ENCODE peak calls at places on chromosome 18, in eight cellular contexts. One of them, this sample, is unnamed.

GRCh38 chr18:36294031-36294430 is 3.5 kb upstream of the FHOD3 start:
- DNase-seq in body of pancreas: no peak
- DNase-seq in tibial nerve: no peak
- DNase-seq in testis: no peak
- DNase-seq in HCT116: no peak
- DNase-seq in endothelial cell of umbilical vein: no peak
- DNase-seq in A549: no peak
- DNase-seq in heart left ventricle: no peak
- DNase-seq in this sample: no peak

GRCh38 chr18:378039-378438 is 110.2 kb upstream of the THOC1 start:
- DNase-seq in body of pancreas: peak; percentile 33
- DNase-seq in tibial nerve: no peak
- DNase-seq in testis: no peak
- DNase-seq in endothelial cell of umbilical vein: peak; percentile 24
- DNase-seq in HCT116: no peak
- DNase-seq in heart left ventricle: no peak
- DNase-seq in A549: no peak
- DNase-seq in this sample: no peak

GRCh38 chr18:9851511-9851910 is 34.3 kb upstream of the TXNDC2 start:
- DNase-seq in HCT116: no peak
- DNase-seq in tibial nerve: no peak
- DNase-seq in heart left ventricle: no peak
- DNase-seq in testis: no peak
- DNase-seq in A549: no peak
- DNase-seq in endothelial cell of umbilical vein: no peak
- DNase-seq in body of pancreas: no peak
- DNase-seq in this sample: no peak

GRCh38 chr18:11163668-11164067 is 14.3 kb upstream of the PIEZO2 start:
- DNase-seq in HCT116: no peak
- DNase-seq in A549: peak; percentile 18
- DNase-seq in body of pancreas: peak; percentile 33
- DNase-seq in endothelial cell of umbilical vein: peak; percentile 36
- DNase-seq in testis: peak; percentile 44
- DNase-seq in heart left ventricle: peak; percentile 69
- DNase-seq in tibial nerve: no peak
- DNase-seq in this sample: no peak

GRCh38 chr18:36828630-36829361 is at the start of the genes KIAA1328 and TPGS2:
- DNase-seq in HCT116: peak; percentile 61
- DNase-seq in body of pancreas: peak; percentile 81
- DNase-seq in tibial nerve: peak; percentile 68
- DNase-seq in testis: peak; percentile 89
- DNase-seq in endothelial cell of umbilical vein: peak; percentile 91
- DNase-seq in heart left ventricle: peak; percentile 94
- DNase-seq in A549: peak; percentile 71
- DNase-seq in this sample: peak; percentile 80

GRCh38 chr18:49582579-49582978 is 20.7 kb downstream of the LIPG start:
- DNase-seq in endothelial cell of umbilical vein: no peak
- DNase-seq in testis: no peak
- DNase-seq in heart left ventricle: no peak
- DNase-seq in A549: no peak
- DNase-seq in HCT116: no peak
- DNase-seq in tibial nerve: no peak
- DNase-seq in body of pancreas: no peak
- DNase-seq in this sample: no peak

GRCh38 chr18:66728951-66729350 is 125.1 kb upstream of the CDH19 start:
- DNase-seq in A549: no peak
- DNase-seq in endothelial cell of umbilical vein: no peak
- DNase-seq in tibial nerve: no peak
- DNase-seq in HCT116: no peak
- DNase-seq in body of pancreas: no peak
- DNase-seq in testis: no peak
- DNase-seq in heart left ventricle: no peak
- DNase-seq in this sample: no peak

GRCh38 chr18:72833471-72833870 is 34.3 kb downstream of the NETO1 start:
- DNase-seq in testis: no peak
- DNase-seq in tibial nerve: no peak
- DNase-seq in HCT116: no peak
- DNase-seq in endothelial cell of umbilical vein: no peak
- DNase-seq in A549: no peak
- DNase-seq in heart left ventricle: no peak
- DNase-seq in body of pancreas: no peak
- DNase-seq in this sample: no peak

GRCh38 chr18:45664824-45665763 is 49.8 kb downstream of the SLC14A2 start:
- DNase-seq in HCT116: peak; percentile 37
- DNase-seq in testis: peak; percentile 79
- DNase-seq in A549: peak; percentile 51
- DNase-seq in endothelial cell of umbilical vein: peak; percentile 65
- DNase-seq in tibial nerve: peak; percentile 85
- DNase-seq in body of pancreas: peak; percentile 53
- DNase-seq in heart left ventricle: no peak
- DNase-seq in this sample: peak; percentile 47

GRCh38 chr18:49697049-49697448 is 116.3 kb downstream of the ACAA2 start:
- DNase-seq in HCT116: no peak
- DNase-seq in A549: no peak
- DNase-seq in heart left ventricle: no peak
- DNase-seq in body of pancreas: no peak
- DNase-seq in testis: no peak
- DNase-seq in tibial nerve: no peak
- DNase-seq in endothelial cell of umbilical vein: no peak
- DNase-seq in this sample: no peak

DNA sequence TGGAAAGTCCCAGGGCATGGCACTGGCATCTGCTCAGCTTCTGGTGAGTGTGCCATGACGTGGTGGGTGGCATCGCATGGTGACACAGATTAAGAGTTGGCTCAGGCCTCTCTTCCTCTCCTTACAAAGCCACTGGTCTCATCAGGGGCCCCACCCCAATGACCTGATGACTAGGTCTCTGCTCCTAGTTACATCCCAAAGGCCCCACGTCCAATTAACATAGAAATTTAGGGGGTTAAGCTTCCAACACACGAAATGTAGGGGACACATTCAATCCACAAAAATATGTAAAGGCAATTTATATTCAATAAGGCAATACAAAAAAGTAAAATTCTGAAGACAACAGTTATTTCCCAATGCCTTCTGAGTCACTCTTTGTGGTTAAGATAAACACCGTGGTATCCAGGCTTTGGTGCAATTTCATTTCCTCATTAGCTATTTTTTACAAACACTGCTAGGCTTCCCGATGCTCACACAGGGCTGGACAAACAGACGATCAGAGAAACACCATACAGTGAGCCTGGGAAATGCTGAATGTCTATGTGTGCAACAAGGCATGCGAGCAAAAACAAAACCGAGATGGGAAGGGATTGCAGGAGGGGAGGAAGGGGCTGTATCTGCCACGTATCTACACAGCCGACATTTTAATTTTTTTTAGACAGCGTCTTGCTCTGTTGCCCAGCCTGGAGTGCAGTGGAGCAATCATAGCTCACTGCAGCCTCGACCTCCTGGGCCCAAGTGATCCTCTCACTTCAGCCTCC is 67.2 kb downstream of the MBP start:
- DNase-seq in A549: peak; percentile 41
- DNase-seq in body of pancreas: no peak
- DNase-seq in testis: peak; percentile 41
- DNase-seq in HCT116: peak; percentile 82
- DNase-seq in heart left ventricle: no peak
- DNase-seq in tibial nerve: peak; percentile 61
- DNase-seq in endothelial cell of umbilical vein: peak; percentile 59
- DNase-seq in this sample: no peak
- TF ChIP-seq POLR2A in A549: no peak
- TF ChIP-seq POLR2A in body of pancreas: peak; percentile 25
- TF ChIP-seq POLR2A in testis: no peak
- TF ChIP-seq POLR2A in HCT116: no peak
- TF ChIP-seq POLR2A in heart left ventricle: no peak
- TF ChIP-seq POLR2A in tibial nerve: no peak
- TF ChIP-seq POLR2A in endothelial cell of umbilical vein: no peak
- TF ChIP-seq POLR2A in this sample: no peak

DNA sequence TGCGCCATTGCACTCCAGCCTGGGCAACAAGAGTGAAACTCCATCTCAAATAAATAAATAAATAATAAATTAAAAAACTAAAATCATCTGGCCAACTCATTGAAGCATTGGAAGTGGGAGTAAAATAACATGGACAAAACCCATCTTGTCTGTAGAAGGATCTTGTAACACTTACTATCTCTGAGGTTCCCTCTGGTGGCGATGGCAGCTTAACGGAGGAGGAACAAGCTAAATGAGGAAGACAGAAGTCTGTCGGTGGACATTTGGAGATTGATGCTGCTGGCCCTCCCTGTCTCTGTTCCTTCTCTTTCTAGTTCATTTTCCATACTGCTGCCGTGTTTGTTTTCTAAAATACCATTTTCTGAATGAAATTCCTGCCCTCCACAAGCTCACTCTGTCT is 43.4 kb downstream of the ZCCHC2 start:
- DNase-seq in tibial nerve: peak; percentile 66
- DNase-seq in HCT116: no peak
- DNase-seq in heart left ventricle: no peak
- DNase-seq in testis: peak; percentile 74
- DNase-seq in body of pancreas: no peak
- DNase-seq in endothelial cell of umbilical vein: peak; percentile 40
- DNase-seq in A549: peak; percentile 13
- DNase-seq in this sample: peak; percentile 32
- TF ChIP-seq CTCF in tibial nerve: peak; percentile 32
- TF ChIP-seq CTCF in HCT116: peak; percentile 21
- TF ChIP-seq CTCF in heart left ventricle: peak; percentile 19
- TF ChIP-seq CTCF in testis: peak; percentile 25
- TF ChIP-seq CTCF in body of pancreas: no peak
- TF ChIP-seq CTCF in endothelial cell of umbilical vein: no peak
- TF ChIP-seq CTCF in A549: peak; percentile 11
- TF ChIP-seq CTCF in this sample: no peak

GRCh38 chr18:3251963-3252277 is 4.3 kb downstream of the MYL12A start:
- DNase-seq in HCT116: no peak
- DNase-seq in endothelial cell of umbilical vein: peak; percentile 37
- DNase-seq in body of pancreas: no peak
- DNase-seq in heart left ventricle: no peak
- DNase-seq in testis: no peak
- DNase-seq in tibial nerve: no peak
- DNase-seq in A549: no peak
- DNase-seq in this sample: no peak
- H3K4me3 ChIP-seq in HCT116: no peak overlapping the region
- H3K4me3 ChIP-seq in endothelial cell of umbilical vein: peak overlapping the region; percentile 98
- H3K4me3 ChIP-seq in body of pancreas: no peak overlapping the region
- H3K4me3 ChIP-seq in heart left ventricle: peak overlapping the region; percentile 85
- H3K4me3 ChIP-seq in testis: no peak overlapping the region
- H3K4me3 ChIP-seq in tibial nerve: no peak overlapping the region
- H3K4me3 ChIP-seq in A549: no peak overlapping the region
- H3K4me3 ChIP-seq in this sample: no peak overlapping the region

DNA sequence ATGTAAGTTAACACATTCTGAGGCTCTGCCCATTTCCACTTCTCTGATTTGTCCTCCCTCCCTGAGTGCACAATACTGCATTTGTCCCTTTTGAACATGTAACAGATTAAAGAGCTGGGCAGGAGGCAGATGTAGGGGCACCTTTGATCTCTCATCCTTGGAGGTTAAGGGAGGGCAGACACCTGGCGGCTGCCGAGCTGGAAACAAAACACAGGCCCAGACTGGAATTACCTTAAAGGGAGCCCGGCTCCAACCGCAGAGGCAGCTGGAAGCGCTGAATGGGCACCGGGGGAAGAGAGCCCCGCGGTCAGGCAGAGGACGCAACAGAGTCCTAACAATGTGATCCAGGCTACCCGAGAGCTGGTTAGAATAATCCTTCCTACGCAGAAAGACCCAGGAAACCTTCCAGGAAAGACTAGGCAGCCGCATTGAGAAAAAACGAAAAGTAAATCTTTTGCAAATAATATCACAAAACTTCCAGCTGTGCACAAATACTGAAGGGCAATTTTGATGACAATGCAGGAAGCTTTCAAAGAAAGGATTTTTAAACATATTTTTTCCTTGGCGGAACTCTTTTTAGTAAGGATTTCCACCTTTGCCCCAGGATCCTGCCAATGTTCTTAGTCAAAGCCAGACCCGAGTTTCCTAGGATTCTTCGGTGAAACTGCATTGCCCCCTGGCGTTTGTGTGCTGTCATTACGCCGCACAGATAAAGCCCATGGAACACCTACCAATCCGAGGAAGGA is 216.0 kb downstream of the TGIF1 start:
- DNase-seq in HCT116: peak; percentile 95
- DNase-seq in testis: peak; percentile 90
- DNase-seq in tibial nerve: peak; percentile 86
- DNase-seq in body of pancreas: peak; percentile 86
- DNase-seq in endothelial cell of umbilical vein: peak; percentile 90
- DNase-seq in A549: peak; percentile 65
- DNase-seq in heart left ventricle: peak; percentile 86
- DNase-seq in this sample: peak; percentile 85
- TF ChIP-seq POLR2A in HCT116: no peak
- TF ChIP-seq POLR2A in testis: no peak
- TF ChIP-seq POLR2A in tibial nerve: no peak
- TF ChIP-seq POLR2A in body of pancreas: peak; percentile 32
- TF ChIP-seq POLR2A in endothelial cell of umbilical vein: no peak
- TF ChIP-seq POLR2A in A549: no peak
- TF ChIP-seq POLR2A in heart left ventricle: no peak
- TF ChIP-seq POLR2A in this sample: no peak

GRCh38 chr18:76803413-76803812 is 18.9 kb upstream of the ZNF236 start:
- DNase-seq in tibial nerve: no peak
- DNase-seq in HCT116: no peak
- DNase-seq in heart left ventricle: no peak
- DNase-seq in testis: no peak
- DNase-seq in endothelial cell of umbilical vein: no peak
- DNase-seq in A549: no peak
- DNase-seq in body of pancreas: no peak
- DNase-seq in this sample: no peak

GRCh38 chr18:76803814-76804213 is 18.5 kb upstream of the ZNF236 start:
- DNase-seq in A549: peak; percentile 55
- DNase-seq in testis: peak; percentile 82
- DNase-seq in heart left ventricle: no peak
- DNase-seq in tibial nerve: peak; percentile 81
- DNase-seq in HCT116: no peak
- DNase-seq in endothelial cell of umbilical vein: peak; percentile 63
- DNase-seq in body of pancreas: peak; percentile 63
- DNase-seq in this sample: peak; percentile 54

GRCh38 chr18:76806301-76806700 is 16.1 kb upstream of the ZNF236 start:
- DNase-seq in heart left ventricle: no peak
- DNase-seq in endothelial cell of umbilical vein: no peak
- DNase-seq in tibial nerve: no peak
- DNase-seq in HCT116: no peak
- DNase-seq in A549: no peak
- DNase-seq in body of pancreas: no peak
- DNase-seq in testis: no peak
- DNase-seq in this sample: no peak

GRCh38 chr18:76808561-76808960 is 13.8 kb upstream of the ZNF236 start:
- DNase-seq in body of pancreas: no peak
- DNase-seq in HCT116: no peak
- DNase-seq in testis: peak; percentile 6
- DNase-seq in heart left ventricle: no peak
- DNase-seq in A549: no peak
- DNase-seq in endothelial cell of umbilical vein: no peak
- DNase-seq in tibial nerve: no peak
- DNase-seq in this sample: no peak

GRCh38 chr18:76805221-76805620 is 17.1 kb upstream of the ZNF236 start:
- DNase-seq in HCT116: no peak
- DNase-seq in body of pancreas: no peak
- DNase-seq in endothelial cell of umbilical vein: peak; percentile 50
- DNase-seq in A549: no peak
- DNase-seq in heart left ventricle: no peak
- DNase-seq in tibial nerve: no peak
- DNase-seq in testis: no peak
- DNase-seq in this sample: no peak
- TF ChIP-seq CTCF in HCT116: peak; percentile 46
- TF ChIP-seq CTCF in body of pancreas: no peak
- TF ChIP-seq CTCF in endothelial cell of umbilical vein: peak; percentile 20
- TF ChIP-seq CTCF in A549: no peak
- TF ChIP-seq CTCF in heart left ventricle: no peak
- TF ChIP-seq CTCF in tibial nerve: no peak
- TF ChIP-seq CTCF in testis: no peak
- TF ChIP-seq CTCF in this sample: no peak

GRCh38 chr18:28175930-28176673 is 828 bp downstream of the CDH2 start:
- DNase-seq in testis: peak; percentile 22
- DNase-seq in A549: peak; percentile 13
- DNase-seq in HCT116: no peak
- DNase-seq in endothelial cell of umbilical vein: peak; percentile 46
- DNase-seq in heart left ventricle: no peak
- DNase-seq in body of pancreas: no peak
- DNase-seq in tibial nerve: no peak
- DNase-seq in this sample: no peak
- H3K4me3 ChIP-seq in testis: peak overlapping the region; percentile 85
- H3K4me3 ChIP-seq in A549: peak overlapping the region; percentile 83
- H3K4me3 ChIP-seq in HCT116: no peak overlapping the region
- H3K4me3 ChIP-seq in endothelial cell of umbilical vein: peak overlapping the region; percentile 98
- H3K4me3 ChIP-seq in heart left ventricle: peak overlapping the region; percentile 81
- H3K4me3 ChIP-seq in body of pancreas: no peak overlapping the region
- H3K4me3 ChIP-seq in tibial nerve: peak overlapping the region; percentile 50
- H3K4me3 ChIP-seq in this sample: peak overlapping the region; percentile 40